ENCODE peak calls at places on chromosome 19, in six cellular contexts. B is foreskin fibroblast, F is GM04503, C is posterior cingulate gyrus, W is HFF-Myc, P is left lung. I is an unnamed sample.

GRCh38 chr19:36423925-36424324 is 5.5 kb upstream of the ZFP82 start:
- DNase-seq in B (no peak), F (no peak), C (no peak), W (no peak), P (no peak), I (no peak)

GRCh38 chr19:12782424-12783225 is 7.3 kb upstream of the HOOK2 start:
- DNase-seq in B (peak), F (no peak), C (peak), W (no peak), P (peak), I (no peak)

GRCh38 chr19:38717855-38718254 is 26.4 kb downstream of the CAPN12 start:
- DNase-seq in B (no peak), F (no peak), C (no peak), W (no peak), P (no peak), I (no peak)

GRCh38 chr19:55276720-55277430 is 3.0 kb downstream of the HSPBP1 start:
- DNase-seq in B (no peak), F (no peak), C (no peak), W (no peak), P (peak), I (no peak)

GRCh38 chr19:16569609-16570320 is 2.5 kb downstream of the SLC35E1 start:
- DNase-seq in B (no peak), F (no peak), C (no peak), W (no peak), P (peak), I (no peak)

GRCh38 chr19:34596115-34596514 is 80.8 kb downstream of the SCGB2B2 start:
- DNase-seq in B (no peak), F (no peak), C (no peak), W (no peak), P (no peak), I (no peak)

GRCh38 chr19:30105316-30105715 is 163.3 kb downstream of the URI1 start:
- DNase-seq in B (no peak), F (no peak), C (no peak), W (no peak), P (no peak), I (no peak)

GRCh38 chr19:18674616-18675015 is 8.9 kb upstream of the CRTC1 start:
- DNase-seq in B (peak), F (no peak), C (peak), W (no peak), P (no peak), I (no peak)

GRCh38 chr19:19540707-19541515 is 2.8 kb downstream of the CILP2 start:
- DNase-seq in B (peak), F (no peak), C (no peak), W (no peak), P (no peak), I (no peak)

GRCh38 chr19:17348700-17349099 is 11.3 kb downstream of the GTPBP3 start:
- DNase-seq in B (peak), F (no peak), C (no peak), W (peak), P (no peak), I (no peak)

GRCh38 chr19:4913996-4914735 is 4.9 kb downstream of the UHRF1 start:
- DNase-seq in B (no peak), F (no peak), C (no peak), W (no peak), P (no peak), I (no peak)

GRCh38 chr19:7288977-7289376 is 5.2 kb downstream of the INSR start:
- DNase-seq in B (no peak), F (no peak), C (no peak), W (no peak), P (no peak), I (no peak)

GRCh38 chr19:38538793-38539528 is 78.8 kb downstream of the MAP4K1 start:
- DNase-seq in B (no peak), F (no peak), C (no peak), W (no peak), P (no peak), I (no peak)

GRCh38 chr19:42335971-42336370 is 10.5 kb downstream of the MEGF8 start:
- DNase-seq in B (no peak), F (no peak), C (no peak), W (no peak), P (no peak), I (no peak)

GRCh38 chr19:48741222-48741999 is 1.0 kb upstream of the RASIP1 start:
- DNase-seq in B (no peak), F (no peak), C (no peak), W (no peak), P (peak), I (no peak)

GRCh38 chr19:8506402-8506957 is 4.0 kb upstream of the PRAM1 start:
- DNase-seq in B (no peak), F (no peak), C (no peak), W (no peak), P (no peak), I (no peak)

GRCh38 chr19:54162241-54162805 is 2.8 kb upstream of the LENG1 start:
- DNase-seq in B (peak), F (no peak), C (peak), W (no peak), P (peak), I (no peak)

GRCh38 chr19:58499021-58499927 is 12.5 kb downstream of the SLC27A5 start:
- DNase-seq in B (peak), F (peak), C (peak), W (peak), P (peak), I (peak)

GRCh38 chr19:30648321-30648720 is 276.1 kb downstream of the ZNF536 start:
- DNase-seq in B (peak), F (no peak), C (no peak), W (no peak), P (no peak), I (no peak)

GRCh38 chr19:410243-410781 is 1.4 kb upstream of the C2CD4C start:
- DNase-seq in B (no peak), F (no peak), C (no peak), W (no peak), P (peak), I (no peak)

GRCh38 chr19:3468211-3468610 is 12.1 kb downstream of the SMIM24 start:
- DNase-seq in B (no peak), F (no peak), C (no peak), W (no peak), P (no peak), I (no peak)

GRCh38 chr19:46115396-46116109 is 8.9 kb downstream of the IGFL3 start:
- DNase-seq in B (peak), F (no peak), C (no peak), W (peak), P (no peak), I (peak)

GRCh38 chr19:45913874-45914830 is at the start of gene NANOS2:
- DNase-seq in B (no peak), F (no peak), C (no peak), W (no peak), P (peak), I (no peak)

GRCh38 chr19:2061093-2061935 is 10.3 kb upstream of the MKNK2 start:
- DNase-seq in B (peak), F (peak), C (peak), W (peak), P (peak), I (peak)

GRCh38 chr19:48444933-48445194 is 919 bp upstream of the GRWD1 start:
- DNase-seq in B (no peak), F (no peak), C (no peak), W (no peak), P (no peak), I (no peak)

GRCh38 chr19:51450730-51451307 is 7.4 kb downstream of the SIGLEC8 start:
- DNase-seq in B (no peak), F (no peak), C (no peak), W (no peak), P (no peak), I (no peak)

GRCh38 chr19:39356647-39357046 is 14.4 kb downstream of the SAMD4B start:
- DNase-seq in B (no peak), F (no peak), C (no peak), W (no peak), P (no peak), I (no peak)

GRCh38 chr19:10044390-10044789 is 31.1 kb downstream of the RDH8 start:
- DNase-seq in B (no peak), F (no peak), C (no peak), W (no peak), P (no peak), I (no peak)

GRCh38 chr19:39031368-39032163 is 783 bp downstream of the FBXO27 start:
- DNase-seq in B (peak), F (no peak), C (peak), W (no peak), P (peak), I (no peak)

GRCh38 chr19:15820646-15821045 is 5.2 kb upstream of the OR10H1 start:
- DNase-seq in B (no peak), F (no peak), C (no peak), W (no peak), P (no peak), I (no peak)

GRCh38 chr19:18349524-18350128 is 9.2 kb downstream of the PGPEP1 start:
- DNase-seq in B (peak), F (no peak), C (peak), W (no peak), P (peak), I (no peak)

GRCh38 chr19:51686171-51686570 is 7.0 kb upstream of the SPACA6 start:
- DNase-seq in B (no peak), F (no peak), C (no peak), W (no peak), P (no peak), I (no peak)

GRCh38 chr19:30596813-30597399 is 224.7 kb downstream of the ZNF536 start:
- DNase-seq in B (no peak), F (no peak), C (no peak), W (no peak), P (no peak), I (no peak)

GRCh38 chr19:495440-496332 is 600 bp upstream of the MADCAM1 start:
- DNase-seq in B (no peak), F (no peak), C (peak), W (no peak), P (peak), I (no peak)

GRCh38 chr19:39413269-39413902 is 917 bp downstream of the PLEKHG2 start:
- DNase-seq in B (peak), F (no peak), C (no peak), W (no peak), P (peak), I (no peak)

GRCh38 chr19:57269515-57270250 is 10.6 kb upstream of the ZNF460 start:
- DNase-seq in B (peak), F (peak), C (no peak), W (peak), P (no peak), I (peak)

GRCh38 chr19:1839658-1840540 is 8.4 kb downstream of the REXO1 start:
- DNase-seq in B (no peak), F (no peak), C (no peak), W (no peak), P (no peak), I (no peak)

GRCh38 chr19:2266183-2266993 is 10.2 kb upstream of the JSRP1 start:
- DNase-seq in B (peak), F (no peak), C (peak), W (no peak), P (peak), I (no peak)

GRCh38 chr19:17393914-17394313 is at the start of gene CCDC194:
- DNase-seq in B (no peak), F (no peak), C (no peak), W (no peak), P (no peak), I (no peak)

I was measured in non-pigmented ciliary epithelial cell.